ENCODE peak calls at places on chromosomes 1 and 21, in nine cellular contexts. K is Right ventricle myocardium inferior, S is NCI-H1436, O is GM19239, I is AG08396, X is HuH-7.5, B is kidney tubule cell, H is D341Med, J is fibroblast of the aortic adventitia. R is an unnamed sample.

GRCh38 chr1:242059976-242060375 is 61.1 kb upstream of the MAP1LC3C start:
- DNase-seq in H (no peak), J (no peak), B (no peak), K (no peak), O (no peak), X (no peak), S (no peak), I (no peak), R (no peak)

GRCh38 chr1:10250663-10251062 is 40.3 kb downstream of the KIF1B start:
- DNase-seq in B (peak; percentile 59), X (no peak), S (no peak), I (no peak), O (no peak), J (no peak), K (no peak), H (peak; percentile 51), R (no peak)

GRCh38 chr1:159318784-159319551 is 16.8 kb downstream of the FCER1A start:
- DNase-seq in X (no peak), I (no peak), S (no peak), K (no peak), B (no peak), O (no peak), H (no peak), J (no peak), R (no peak)

GRCh38 chr1:58047265-58047858 is 499.2 kb downstream of the OMA1 start:
- DNase-seq in I (peak; percentile 29), K (no peak), J (no peak), H (peak; percentile 77), X (peak; percentile 38), S (no peak), B (peak; percentile 26), O (peak; percentile 24), R (no peak)

GRCh38 chr1:237219751-237220150 is 177.8 kb downstream of the RYR2 start:
- DNase-seq in H (no peak), J (no peak), X (no peak), K (no peak), I (no peak), B (no peak), O (no peak), S (no peak), R (no peak)

GRCh38 chr1:88877911-88878310 is 13.5 kb downstream of the GTF2B start:
- DNase-seq in S (no peak), I (no peak), B (no peak), K (no peak), O (no peak), H (no peak), X (no peak), J (no peak), R (no peak)

GRCh38 chr1:152640351-152640750 is 17.4 kb upstream of the LCE3A start:
- DNase-seq in B (no peak), S (no peak), J (no peak), X (no peak), H (no peak), O (no peak), K (no peak), I (no peak), R (no peak)

GRCh38 chr1:8457771-8458409 is 140.0 kb downstream of the SLC45A1 start:
- DNase-seq in K (no peak), S (no peak), H (no peak), X (no peak), I (no peak), O (no peak), B (no peak), J (no peak), R (no peak)

GRCh38 chr1:42756956-42757891 is 9.6 kb downstream of the P3H1 start:
- DNase-seq in I (peak; percentile 72), X (peak; percentile 60), K (no peak), J (peak; percentile 73), H (peak; percentile 69), O (peak; percentile 69), S (no peak), B (peak; percentile 68), R (peak; percentile 76)

GRCh38 chr1:234281826-234282489 is 91.3 kb upstream of the COA6 start:
- DNase-seq in B (no peak), O (no peak), H (no peak), K (no peak), J (no peak), X (no peak), S (no peak), I (no peak), R (no peak)

GRCh38 chr21:33089439-33089838 is 19.5 kb downstream of the OLIG1 start:
- DNase-seq in I (no peak), K (peak; percentile 65), X (no peak), S (no peak), H (no peak), J (no peak), O (no peak), B (no peak), R (no peak)

GRCh38 chr1:29812397-29813135 is 576.2 kb downstream of the PTPRU start:
- DNase-seq in J (no peak), K (no peak), B (no peak), H (peak; percentile 3), S (no peak), I (no peak), X (no peak), O (no peak), R (no peak)

GRCh38 chr1:30697977-30698376 is 25.4 kb downstream of the MATN1 start:
- DNase-seq in X (no peak), J (peak; percentile 75), S (no peak), H (no peak), I (no peak), K (no peak), O (no peak), B (peak; percentile 72), R (no peak)

GRCh38 chr1:160646711-160647328 is at the start of gene SLAMF1:
- DNase-seq in B (no peak), I (no peak), S (no peak), J (no peak), H (no peak), O (no peak), K (no peak), X (no peak), R (no peak)

GRCh38 chr21:45455321-45456013 is 50.5 kb downstream of the COL18A1 start:
- DNase-seq in I (peak; percentile 86), K (peak; percentile 76), B (peak; percentile 80), X (no peak), J (peak; percentile 37), S (no peak), H (no peak), O (no peak), R (peak; percentile 46)

GRCh38 chr1:232766224-232766890 is 38.9 kb upstream of the MAP10 start:
- DNase-seq in B (peak; percentile 98), X (no peak), H (no peak), K (no peak), I (no peak), S (no peak), O (no peak), J (no peak), R (peak; percentile 56)

GRCh38 chr1:177753655-177754054 is 216.2 kb downstream of the SEC16B start:
- DNase-seq in H (no peak), O (no peak), K (no peak), B (no peak), I (no peak), S (no peak), X (no peak), J (no peak), R (no peak)

GRCh38 chr21:33299181-33299752 is 25.5 kb upstream of the IFNAR1 start:
- DNase-seq in S (no peak), X (no peak), B (peak; percentile 48), H (no peak), O (peak; percentile 37), K (no peak), J (no peak), I (no peak), R (no peak)

GRCh38 chr1:39189592-39190041 is 14.9 kb upstream of the MACF1 start:
- DNase-seq in J (peak; percentile 71), B (peak; percentile 59), I (no peak), O (no peak), X (no peak), S (no peak), K (no peak), H (no peak), R (no peak)

GRCh38 chr1:116855788-116856187 is 53.9 kb upstream of the PTGFRN start:
- DNase-seq in K (no peak), I (peak; percentile 55), B (no peak), H (no peak), X (no peak), O (no peak), S (peak; percentile 24), J (peak; percentile 79), R (peak; percentile 71)

GRCh38 chr1:179169616-179170467 is 59.6 kb downstream of the ABL2 start:
- DNase-seq in K (no peak), I (peak; percentile 13), O (no peak), S (no peak), B (no peak), H (no peak), J (peak; percentile 89), X (no peak), R (peak; percentile 13)

GRCh38 chr1:157862114-157863070 is 20.8 kb upstream of the CD5L start:
- DNase-seq in H (no peak), K (no peak), I (no peak), J (no peak), X (no peak), O (no peak), B (peak; percentile 71), S (no peak), R (no peak)

GRCh38 chr1:100866041-100866900 is 28.4 kb downstream of the EXTL2 start:
- DNase-seq in B (peak; percentile 54), I (peak; percentile 11), H (peak; percentile 20), O (no peak), K (no peak), X (no peak), J (peak; percentile 77), S (no peak), R (peak; percentile 42)